ENCODE peak calls at places on chromosomes 7 and 10, in seven cellular contexts. X, M, B, G, Q, T and V are unnamed samples.

GRCh38 chr10:130587718-130588117 is 451.5 kb downstream of the GLRX3 start:
- DNase-seq in X (no peak), M (no peak), B (no peak), G (no peak), Q (no peak), T (no peak), V (no peak)

GRCh38 chr7:151968357-151968756 is 12.1 kb downstream of the GALNTL5 start:
- DNase-seq in X (no peak), M (no peak), B (no peak), G (no peak), Q (no peak), T (no peak), V (peak)

GRCh38 chr7:159204664-159205063 is 60.0 kb upstream of the VIPR2 start:
- DNase-seq in X (no peak), M (no peak), B (no peak), G (no peak), Q (no peak), T (no peak), V (no peak)

GRCh38 chr7:22849158-22849557 is 26.5 kb upstream of the TOMM7 start:
- DNase-seq in X (no peak), M (no peak), B (no peak), G (no peak), Q (no peak), T (no peak), V (no peak)

GRCh38 chr7:93161181-93161762 is 13.1 kb upstream of the SAMD9L start:
- DNase-seq in X (no peak), M (no peak), B (no peak), G (no peak), Q (no peak), T (no peak), V (no peak)

GRCh38 chr10:100743626-100744135 is 1.7 kb upstream of the PAX2 start:
- DNase-seq in X (peak), M (peak), B (peak), G (no peak), Q (no peak), T (peak), V (peak)

GRCh38 chr7:22725585-22725984 is 1.4 kb upstream of the IL6 start:
- DNase-seq in X (peak), M (no peak), B (no peak), G (no peak), Q (no peak), T (no peak), V (no peak)

GRCh38 chr7:100679129-100679926 is 5.8 kb downstream of the GNB2 start:
- DNase-seq in X (no peak), M (no peak), B (no peak), G (peak), Q (no peak), T (no peak), V (no peak)

GRCh38 chr10:116728526-116729096 is 13.8 kb downstream of the HSPA12A start:
- DNase-seq in X (no peak), M (no peak), B (no peak), G (no peak), Q (no peak), T (no peak), V (peak)

GRCh38 chr10:123862421-123863188 is 29.0 kb downstream of the CPXM2 start:
- DNase-seq in X (no peak), M (no peak), B (no peak), G (no peak), Q (no peak), T (peak), V (peak)

GRCh38 chr7:156473476-156474240 is 166.9 kb upstream of the RNF32 start:
- DNase-seq in X (peak), M (peak), B (peak), G (peak), Q (peak), T (peak), V (peak)

GRCh38 chr7:107939472-107940145 is 48.6 kb downstream of the DLD start:
- DNase-seq in X (no peak), M (no peak), B (no peak), G (peak), Q (no peak), T (peak), V (peak)

GRCh38 chr10:124287071-124287685 is 131.5 kb downstream of the OAT start:
- DNase-seq in X (no peak), M (no peak), B (no peak), G (no peak), Q (no peak), T (no peak), V (no peak)

GRCh38 chr10:44205072-44205471 is 179.8 kb downstream of the CXCL12 start:
- DNase-seq in X (no peak), M (no peak), B (no peak), G (no peak), Q (no peak), T (no peak), V (no peak)

GRCh38 chr7:80370587-80370986 is 141.3 kb downstream of the GNAT3 start:
- DNase-seq in X (no peak), M (no peak), B (no peak), G (no peak), Q (no peak), T (no peak), V (no peak)

GRCh38 chr7:108299251-108300014 is 156.8 kb downstream of the NRCAM start:
- DNase-seq in X (no peak), M (no peak), B (peak), G (no peak), Q (no peak), T (peak), V (no peak)

GRCh38 chr7:26777383-26777782 is 87.0 kb downstream of the SKAP2 start:
- DNase-seq in X (no peak), M (no peak), B (no peak), G (no peak), Q (no peak), T (no peak), V (no peak)

GRCh38 chr7:148537435-148537834 is 53.1 kb upstream of the C7orf33 start:
- DNase-seq in X (peak), M (no peak), B (no peak), G (no peak), Q (no peak), T (no peak), V (no peak)

GRCh38 chr7:39144420-39144819 is 166.7 kb downstream of the POU6F2 start:
- DNase-seq in X (no peak), M (no peak), B (no peak), G (no peak), Q (no peak), T (no peak), V (no peak)

GRCh38 chr10:15427836-15428414 is 56.8 kb upstream of the FAM171A1 start:
- DNase-seq in X (peak), M (no peak), B (peak), G (no peak), Q (no peak), T (peak), V (peak)

GRCh38 chr10:27998178-27998953 is 513 bp downstream of the ODAD2 start:
- DNase-seq in X (peak), M (peak), B (no peak), G (peak), Q (no peak), T (peak), V (peak)

GRCh38 chr7:50349963-50350944 is 45.7 kb downstream of the IKZF1 start:
- DNase-seq in X (peak), M (no peak), B (no peak), G (no peak), Q (no peak), T (no peak), V (no peak)

GRCh38 chr7:131400833-131401593 is 73.3 kb downstream of the MKLN1 start:
- DNase-seq in X (no peak), M (no peak), B (no peak), G (no peak), Q (no peak), T (peak), V (peak)

GRCh38 chr7:91243591-91244368 is 20.5 kb upstream of the FZD1 start:
- DNase-seq in X (no peak), M (no peak), B (no peak), G (no peak), Q (no peak), T (peak), V (peak)

GRCh38 chr10:34815174-34816066 is at the start of gene PARD3:
- DNase-seq in X (peak), M (peak), B (peak), G (peak), Q (peak), T (peak), V (peak)

GRCh38 chr10:31623466-31623865 is 304.4 kb downstream of the ZEB1 start:
- DNase-seq in X (no peak), M (no peak), B (no peak), G (no peak), Q (no peak), T (peak), V (peak)

GRCh38 chr7:53151496-53151895 is 116.1 kb downstream of the POM121L12 start:
- DNase-seq in X (no peak), M (no peak), B (no peak), G (no peak), Q (no peak), T (no peak), V (no peak)

GRCh38 chr7:82549616-82550285 is 106.2 kb upstream of the CACNA2D1 start:
- DNase-seq in X (no peak), M (no peak), B (no peak), G (no peak), Q (no peak), T (no peak), V (no peak)

GRCh38 chr10:68221196-68221595 is 10.7 kb downstream of the ATOH7 start:
- DNase-seq in X (no peak), M (no peak), B (no peak), G (no peak), Q (no peak), T (no peak), V (no peak)

GRCh38 chr7:77442631-77443420 is 26.7 kb upstream of the GSAP start:
- DNase-seq in X (no peak), M (no peak), B (no peak), G (no peak), Q (no peak), T (peak), V (peak)